ENCODE peak calls at places on chromosome 5, in six cellular contexts. V is suprapubic skin, S is fibroblast of lung, K is GM12865, D is astrocyte of the spinal cord, Z is GM10248. C is an unnamed sample.

GRCh38 chr5:139193928-139194327 is 4.2 kb downstream of the SIL1 start:
- DNase-seq in V (no peak), S (no peak), K (peak), D (no peak), Z (no peak), C (no peak)

GRCh38 chr5:91352831-91353695 is 30.1 kb downstream of the ARRDC3 start:
- DNase-seq in V (no peak), S (no peak), K (no peak), D (no peak), Z (no peak), C (no peak)

GRCh38 chr5:115749016-115749415 is 67.4 kb downstream of the CDO1 start:
- DNase-seq in V (no peak), S (no peak), K (no peak), D (no peak), Z (no peak), C (no peak)

GRCh38 chr5:172508471-172509404 is 54.4 kb upstream of the SH3PXD2B start:
- DNase-seq in V (peak), S (no peak), K (no peak), D (no peak), Z (no peak), C (no peak)

GRCh38 chr5:52814749-52815148 is 27.0 kb downstream of the ITGA1 start:
- DNase-seq in V (no peak), S (no peak), K (no peak), D (no peak), Z (no peak), C (no peak)

GRCh38 chr5:2756211-2756746 is 4.8 kb upstream of the IRX2 start:
- DNase-seq in V (peak), S (peak), K (no peak), D (peak), Z (no peak), C (no peak)

GRCh38 chr5:3320317-3320865 is 275.2 kb upstream of the IRX1 start:
- DNase-seq in V (peak), S (peak), K (no peak), D (peak), Z (no peak), C (peak)

GRCh38 chr5:14676320-14676719 is 11.8 kb downstream of the OTULIN start:
- DNase-seq in V (no peak), S (peak), K (peak), D (peak), Z (no peak), C (no peak)

GRCh38 chr5:171692106-171692505 is 93.5 kb upstream of the SMIM23 start:
- DNase-seq in V (no peak), S (no peak), K (no peak), D (no peak), Z (no peak), C (no peak)

GRCh38 chr5:157469073-157469472 is 9.1 kb downstream of the NIPAL4 start:
- DNase-seq in V (no peak), S (no peak), K (peak), D (no peak), Z (no peak), C (no peak)
- TF ChIP-seq CTCF in V (no peak), S (no peak), K (peak), D (no peak), Z (no peak), C (no peak)

GRCh38 chr5:156513123-156513814 is 186.3 kb downstream of the SGCD start:
- DNase-seq in V (no peak), S (no peak), K (no peak), D (no peak), Z (no peak), C (no peak)

GRCh38 chr5:156515121-156515520 is 188.2 kb downstream of the SGCD start:
- DNase-seq in V (no peak), S (no peak), K (no peak), D (no peak), Z (no peak), C (no peak)

DNA sequence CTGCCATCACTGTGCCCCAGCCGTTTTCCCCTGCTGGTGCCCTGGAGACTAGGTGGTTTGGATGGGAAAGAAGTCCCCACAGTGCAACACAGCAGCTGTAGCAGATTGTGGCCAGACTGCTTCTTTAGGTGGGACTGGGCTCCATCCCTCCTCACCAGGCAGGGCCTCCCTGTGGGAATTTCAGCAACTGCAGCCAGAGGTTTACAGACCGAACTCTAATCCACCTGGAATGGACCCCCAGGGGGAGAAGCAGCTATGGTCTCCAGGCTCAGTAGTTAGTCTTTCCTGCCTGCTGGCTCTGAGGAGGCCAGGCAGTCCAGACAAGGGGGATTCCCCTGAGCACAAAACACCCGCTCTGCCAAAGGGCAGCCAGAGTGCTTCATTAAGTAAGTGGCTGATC is 188.8 kb downstream of the SGCD start:
- DNase-seq in V (no peak), S (no peak), K (no peak), D (no peak), Z (no peak), C (no peak)
- TF ChIP-seq CTCF in V (no peak), S (no peak), K (no peak), D (no peak), Z (no peak), C (no peak)

DNA sequence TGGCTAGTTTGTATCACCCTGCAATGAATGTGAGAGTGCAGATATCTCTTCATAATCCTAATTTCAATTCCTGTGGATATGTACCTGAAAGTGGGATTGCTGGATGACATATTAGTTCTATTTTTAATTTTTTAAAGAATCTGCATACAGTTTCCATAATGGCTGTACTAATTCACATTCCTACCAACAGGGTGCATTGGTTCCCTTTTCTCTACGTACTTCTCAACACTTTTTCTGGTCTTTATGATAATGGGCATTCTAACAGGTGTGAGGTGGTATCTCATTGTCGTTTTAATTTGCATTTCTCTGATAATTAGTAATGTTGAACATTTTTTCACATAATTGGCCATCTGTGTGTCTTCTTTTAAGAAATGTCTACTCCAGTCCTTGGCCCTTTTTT is 927.5 kb downstream of the DTWD2 start:
- DNase-seq in V (no peak), S (no peak), K (no peak), D (no peak), Z (no peak), C (no peak)
- TF ChIP-seq CTCF in V (no peak), S (no peak), K (no peak), D (no peak), Z (no peak), C (no peak)

GRCh38 chr5:82351754-82352145 is 73.6 kb upstream of the RPS23 start:
- DNase-seq in V (no peak), S (peak), K (peak), D (peak), Z (peak), C (peak)

GRCh38 chr5:82349651-82350050 is 71.5 kb upstream of the RPS23 start:
- DNase-seq in V (peak), S (no peak), K (peak), D (no peak), Z (no peak), C (no peak)

GRCh38 chr5:82353522-82353921 is 75.4 kb upstream of the RPS23 start:
- DNase-seq in V (no peak), S (no peak), K (no peak), D (no peak), Z (no peak), C (no peak)

GRCh38 chr5:82354543-82354942 is 76.4 kb upstream of the RPS23 start:
- DNase-seq in V (no peak), S (no peak), K (no peak), D (no peak), Z (no peak), C (no peak)

GRCh38 chr5:82352146-82352791 is 74.1 kb upstream of the RPS23 start:
- DNase-seq in V (no peak), S (peak), K (no peak), D (no peak), Z (no peak), C (no peak)
- TF ChIP-seq CTCF in V (no peak), S (no peak), K (no peak), D (no peak), Z (no peak), C (no peak)

C was measured in astrocyte of the cerebellum.